ENCODE peak calls at places on chromosomes 4 and X, in eight cellular contexts. G, P, F, H, O, R, L and C are unnamed samples.

GRCh38 chr4:125704726-125705125 is 390.0 kb downstream of the FAT4 start:
- DNase-seq in G (peak), P (no peak), F (no peak), H (no peak), O (no peak), R (peak), L (no peak), C (peak)

GRCh38 chrX:45515262-45516215 is 314.9 kb upstream of the DIPK2B start:
- DNase-seq in G (peak), P (peak), F (peak), H (no peak), O (peak), R (peak), L (peak), C (peak)

GRCh38 chr4:185304944-185305690 is 90.6 kb downstream of the LRP2BP start:
- DNase-seq in G (peak), P (no peak), F (peak), H (no peak), O (no peak), R (peak), L (peak), C (no peak)

GRCh38 chr4:8763966-8764901 is 107.4 kb downstream of the HMX1 start:
- DNase-seq in G (no peak), P (no peak), F (no peak), H (no peak), O (no peak), R (no peak), L (no peak), C (no peak)

GRCh38 chr4:156790866-156791265 is 180.7 kb downstream of the PDGFC start:
- DNase-seq in G (peak), P (peak), F (no peak), H (no peak), O (no peak), R (peak), L (no peak), C (peak)

GRCh38 chrX:17860811-17861495 is at the start of gene RAI2:
- DNase-seq in G (no peak), P (no peak), F (no peak), H (peak), O (no peak), R (peak), L (no peak), C (no peak)

GRCh38 chrX:100720301-100720700 is 11.6 kb downstream of the SYTL4 start:
- DNase-seq in G (peak), P (no peak), F (no peak), H (no peak), O (no peak), R (no peak), L (no peak), C (no peak)

GRCh38 chr4:52408037-52408436 is 251.1 kb downstream of the USP46 start:
- DNase-seq in G (no peak), P (no peak), F (no peak), H (no peak), O (no peak), R (no peak), L (no peak), C (no peak)

GRCh38 chr4:71550220-71551190 is 211.7 kb downstream of the SLC4A4 start:
- DNase-seq in G (peak), P (no peak), F (no peak), H (no peak), O (no peak), R (peak), L (no peak), C (peak)

GRCh38 chr4:2067446-2068197 is 8.5 kb downstream of the NAT8L start:
- DNase-seq in G (no peak), P (no peak), F (no peak), H (no peak), O (no peak), R (no peak), L (no peak), C (no peak)

GRCh38 chr4:70367813-70368212 is 7.3 kb downstream of the SMR3A start:
- DNase-seq in G (no peak), P (no peak), F (no peak), H (no peak), O (no peak), R (peak), L (no peak), C (no peak)

GRCh38 chr4:123941306-123941705 is 544.7 kb downstream of the SPRY1 start:
- DNase-seq in G (peak), P (no peak), F (no peak), H (no peak), O (no peak), R (no peak), L (no peak), C (no peak)

GRCh38 chr4:149353241-149353640 is 462.4 kb downstream of the IQCM start:
- DNase-seq in G (peak), P (no peak), F (no peak), H (no peak), O (no peak), R (no peak), L (no peak), C (no peak)

GRCh38 chr4:152117054-152117453 is 356.2 kb upstream of the GATB start:
- DNase-seq in G (no peak), P (no peak), F (no peak), H (no peak), O (no peak), R (no peak), L (no peak), C (no peak)

GRCh38 chrX:23504895-23505294 is 162.4 kb upstream of the PRDX4 start:
- DNase-seq in G (no peak), P (no peak), F (no peak), H (no peak), O (no peak), R (no peak), L (no peak), C (no peak)

GRCh38 chrX:14872355-14872754 is 514 bp downstream of the FANCB start:
- DNase-seq in G (peak), P (no peak), F (no peak), H (no peak), O (no peak), R (peak), L (no peak), C (no peak)

GRCh38 chrX:119008122-119008744 is 33.8 kb downstream of the LONRF3 start:
- DNase-seq in G (peak), P (no peak), F (peak), H (no peak), O (no peak), R (peak), L (peak), C (no peak)

GRCh38 chr4:169724251-169724650 is 33.5 kb downstream of the HPF1 start:
- DNase-seq in G (peak), P (no peak), F (no peak), H (no peak), O (no peak), R (peak), L (no peak), C (no peak)

GRCh38 chr4:100894339-100894870 is 376.6 kb upstream of the EMCN start:
- DNase-seq in G (no peak), P (no peak), F (no peak), H (no peak), O (no peak), R (no peak), L (no peak), C (no peak)

GRCh38 chrX:56569378-56570061 is 6.1 kb downstream of the UBQLN2 start:
- DNase-seq in G (no peak), P (no peak), F (no peak), H (no peak), O (no peak), R (no peak), L (no peak), C (no peak)

GRCh38 chr4:27397886-27398285 is 537.2 kb downstream of the STIM2 start:
- DNase-seq in G (peak), P (no peak), F (no peak), H (no peak), O (no peak), R (no peak), L (no peak), C (peak)

GRCh38 chr4:123785515-123785914 is 388.9 kb downstream of the SPRY1 start:
- DNase-seq in G (peak), P (peak), F (no peak), H (no peak), O (no peak), R (peak), L (no peak), C (peak)

GRCh38 chrX:368811-369562 is 17.7 kb downstream of the PPP2R3B start:
- DNase-seq in G (no peak), P (no peak), F (no peak), H (no peak), O (no peak), R (peak), L (no peak), C (no peak)

GRCh38 chr4:150579591-150580234 is 2.2 kb upstream of the MAB21L2 start:
- DNase-seq in G (no peak), P (no peak), F (no peak), H (no peak), O (no peak), R (peak), L (no peak), C (no peak)

GRCh38 chr4:7389101-7389701 is 45.5 kb downstream of the PSAPL1 start:
- DNase-seq in G (no peak), P (peak), F (no peak), H (no peak), O (no peak), R (no peak), L (peak), C (no peak)